ENCODE peak calls at places on chromosomes 7 and 10, in eight cellular contexts. One of them, this sample, is unnamed.
A peak's percentile ranks its signal among the peaks of the same experiment; 100 is the strongest.

GRCh38 chr7:32586291-32587221 is 91.3 kb downstream of the AVL9 start:
- DNase-seq in mammary epithelial cell: no peak
- DNase-seq in fibroblast of lung: peak; percentile 95
- DNase-seq in PC-9: no peak
- DNase-seq in keratinocyte: no peak
- DNase-seq in uterus: no peak
- DNase-seq in HCT116: no peak
- DNase-seq in brain microvascular endothelial cell: peak; percentile 96
- DNase-seq in this sample: peak; percentile 92

GRCh38 chr7:95899919-95900513 is 127.7 kb downstream of the DYNC1I1 start:
- DNase-seq in mammary epithelial cell: no peak
- DNase-seq in fibroblast of lung: no peak
- DNase-seq in PC-9: no peak
- DNase-seq in keratinocyte: no peak
- DNase-seq in uterus: no peak
- DNase-seq in HCT116: no peak
- DNase-seq in brain microvascular endothelial cell: no peak
- DNase-seq in this sample: no peak

GRCh38 chr7:68748934-68749695 is 849.2 kb upstream of the AUTS2 start:
- DNase-seq in mammary epithelial cell: no peak
- DNase-seq in fibroblast of lung: no peak
- DNase-seq in PC-9: no peak
- DNase-seq in keratinocyte: no peak
- DNase-seq in uterus: no peak
- DNase-seq in HCT116: no peak
- DNase-seq in brain microvascular endothelial cell: no peak
- DNase-seq in this sample: no peak

GRCh38 chr10:110165239-110165638 is 42.2 kb upstream of the MXI1 start:
- DNase-seq in mammary epithelial cell: no peak
- DNase-seq in fibroblast of lung: no peak
- DNase-seq in PC-9: no peak
- DNase-seq in keratinocyte: no peak
- DNase-seq in uterus: no peak
- DNase-seq in HCT116: no peak
- DNase-seq in brain microvascular endothelial cell: no peak
- DNase-seq in this sample: no peak

GRCh38 chr10:6944450-6944849 is 364.4 kb upstream of the PRKCQ start:
- DNase-seq in mammary epithelial cell: no peak
- DNase-seq in fibroblast of lung: no peak
- DNase-seq in PC-9: no peak
- DNase-seq in keratinocyte: no peak
- DNase-seq in uterus: no peak
- DNase-seq in HCT116: no peak
- DNase-seq in brain microvascular endothelial cell: no peak
- DNase-seq in this sample: no peak

GRCh38 chr7:106522691-106523090 is 138.3 kb downstream of the CCDC71L start:
- DNase-seq in mammary epithelial cell: no peak
- DNase-seq in fibroblast of lung: no peak
- DNase-seq in PC-9: no peak
- DNase-seq in keratinocyte: no peak
- DNase-seq in uterus: no peak
- DNase-seq in HCT116: no peak
- DNase-seq in brain microvascular endothelial cell: no peak
- DNase-seq in this sample: no peak

GRCh38 chr10:75431180-75432111 is at the start of gene LRMDA:
- DNase-seq in mammary epithelial cell: no peak
- DNase-seq in fibroblast of lung: no peak
- DNase-seq in PC-9: no peak
- DNase-seq in keratinocyte: no peak
- DNase-seq in uterus: peak; percentile 68
- DNase-seq in HCT116: no peak
- DNase-seq in brain microvascular endothelial cell: no peak
- DNase-seq in this sample: no peak

GRCh38 chr10:84177541-84178386 is 4.2 kb downstream of the GPR15LG start:
- DNase-seq in mammary epithelial cell: no peak
- DNase-seq in fibroblast of lung: no peak
- DNase-seq in PC-9: no peak
- DNase-seq in keratinocyte: no peak
- DNase-seq in uterus: no peak
- DNase-seq in HCT116: no peak
- DNase-seq in brain microvascular endothelial cell: no peak
- DNase-seq in this sample: no peak

GRCh38 chr7:129951076-129952011 is 1.4 kb downstream of the UBE2H start:
- DNase-seq in mammary epithelial cell: peak; percentile 33
- DNase-seq in fibroblast of lung: peak; percentile 33
- DNase-seq in PC-9: peak; percentile 41
- DNase-seq in keratinocyte: no peak
- DNase-seq in uterus: no peak
- DNase-seq in HCT116: no peak
- DNase-seq in brain microvascular endothelial cell: peak; percentile 11
- DNase-seq in this sample: peak; percentile 15

GRCh38 chr7:107978815-107979408 is 24.0 kb downstream of the LAMB1 start:
- DNase-seq in mammary epithelial cell: no peak
- DNase-seq in fibroblast of lung: no peak
- DNase-seq in PC-9: no peak
- DNase-seq in keratinocyte: no peak
- DNase-seq in uterus: no peak
- DNase-seq in HCT116: no peak
- DNase-seq in brain microvascular endothelial cell: no peak
- DNase-seq in this sample: no peak

GRCh38 chr10:44386546-44387052 is 1.7 kb upstream of the CXCL12 start:
- DNase-seq in mammary epithelial cell: peak; percentile 14
- DNase-seq in fibroblast of lung: peak; percentile 61
- DNase-seq in PC-9: no peak
- DNase-seq in keratinocyte: no peak
- DNase-seq in uterus: peak; percentile 78
- DNase-seq in HCT116: no peak
- DNase-seq in brain microvascular endothelial cell: peak; percentile 31
- DNase-seq in this sample: peak; percentile 49

GRCh38 chr7:42010751-42011150 is 226.3 kb downstream of the GLI3 start:
- DNase-seq in mammary epithelial cell: no peak
- DNase-seq in fibroblast of lung: peak; percentile 51
- DNase-seq in PC-9: no peak
- DNase-seq in keratinocyte: no peak
- DNase-seq in uterus: no peak
- DNase-seq in HCT116: no peak
- DNase-seq in brain microvascular endothelial cell: no peak
- DNase-seq in this sample: no peak

GRCh38 chr7:94047965-94048364 is 43.8 kb upstream of the BET1 start:
- DNase-seq in mammary epithelial cell: no peak
- DNase-seq in fibroblast of lung: no peak
- DNase-seq in PC-9: no peak
- DNase-seq in keratinocyte: no peak
- DNase-seq in uterus: no peak
- DNase-seq in HCT116: no peak
- DNase-seq in brain microvascular endothelial cell: no peak
- DNase-seq in this sample: no peak

GRCh38 chr10:88232978-88233537 is 350.1 kb downstream of the RNLS start:
- DNase-seq in mammary epithelial cell: no peak
- DNase-seq in fibroblast of lung: no peak
- DNase-seq in PC-9: no peak
- DNase-seq in keratinocyte: no peak
- DNase-seq in uterus: no peak
- DNase-seq in HCT116: no peak
- DNase-seq in brain microvascular endothelial cell: no peak
- DNase-seq in this sample: no peak

GRCh38 chr10:99560277-99561126 is 27.8 kb downstream of the NKX2-3 start:
- DNase-seq in mammary epithelial cell: peak; percentile 32
- DNase-seq in fibroblast of lung: peak; percentile 22
- DNase-seq in PC-9: no peak
- DNase-seq in keratinocyte: no peak
- DNase-seq in uterus: no peak
- DNase-seq in HCT116: peak; percentile 61
- DNase-seq in brain microvascular endothelial cell: peak; percentile 12
- DNase-seq in this sample: peak; percentile 68

GRCh38 chr7:78197447-78197846 is 398.9 kb downstream of the PHTF2 start:
- DNase-seq in mammary epithelial cell: no peak
- DNase-seq in fibroblast of lung: peak; percentile 44
- DNase-seq in PC-9: no peak
- DNase-seq in keratinocyte: no peak
- DNase-seq in uterus: no peak
- DNase-seq in HCT116: no peak
- DNase-seq in brain microvascular endothelial cell: peak; percentile 4
- DNase-seq in this sample: peak; percentile 52

GRCh38 chr10:71747808-71748523 is 25.4 kb downstream of the VSIR start:
- DNase-seq in mammary epithelial cell: no peak
- DNase-seq in fibroblast of lung: no peak
- DNase-seq in PC-9: no peak
- DNase-seq in keratinocyte: no peak
- DNase-seq in uterus: no peak
- DNase-seq in HCT116: no peak
- DNase-seq in brain microvascular endothelial cell: no peak
- DNase-seq in this sample: no peak

GRCh38 chr7:119515214-119515613 is 757.8 kb upstream of the KCND2 start:
- DNase-seq in mammary epithelial cell: no peak
- DNase-seq in fibroblast of lung: no peak
- DNase-seq in PC-9: no peak
- DNase-seq in keratinocyte: no peak
- DNase-seq in uterus: no peak
- DNase-seq in HCT116: no peak
- DNase-seq in brain microvascular endothelial cell: no peak
- DNase-seq in this sample: no peak

GRCh38 chr7:23710000-23710399 is at the start of gene STK31:
- DNase-seq in mammary epithelial cell: no peak
- DNase-seq in fibroblast of lung: no peak
- DNase-seq in PC-9: no peak
- DNase-seq in keratinocyte: no peak
- DNase-seq in uterus: no peak
- DNase-seq in HCT116: no peak
- DNase-seq in brain microvascular endothelial cell: no peak
- DNase-seq in this sample: no peak

GRCh38 chr7:148699024-148699771 is 495 bp downstream of the CUL1 start:
- DNase-seq in mammary epithelial cell: peak; percentile 64
- DNase-seq in fibroblast of lung: peak; percentile 56
- DNase-seq in PC-9: peak; percentile 52
- DNase-seq in keratinocyte: no peak
- DNase-seq in uterus: peak; percentile 60
- DNase-seq in HCT116: no peak
- DNase-seq in brain microvascular endothelial cell: no peak
- DNase-seq in this sample: peak; percentile 65

GRCh38 chr10:50862719-50863118 is 22.7 kb downstream of the A1CF start:
- DNase-seq in mammary epithelial cell: no peak
- DNase-seq in fibroblast of lung: no peak
- DNase-seq in PC-9: no peak
- DNase-seq in keratinocyte: no peak
- DNase-seq in uterus: no peak
- DNase-seq in HCT116: no peak
- DNase-seq in brain microvascular endothelial cell: no peak
- DNase-seq in this sample: no peak

GRCh38 chr7:2719007-2719406 is 31.0 kb downstream of the AMZ1 start:
- DNase-seq in mammary epithelial cell: no peak
- DNase-seq in fibroblast of lung: no peak
- DNase-seq in PC-9: no peak
- DNase-seq in keratinocyte: no peak
- DNase-seq in uterus: no peak
- DNase-seq in HCT116: no peak
- DNase-seq in brain microvascular endothelial cell: no peak
- DNase-seq in this sample: peak; percentile 49

GRCh38 chr7:96985992-96986391 is 19.4 kb upstream of the DLX6 start:
- DNase-seq in mammary epithelial cell: no peak
- DNase-seq in fibroblast of lung: no peak
- DNase-seq in PC-9: no peak
- DNase-seq in keratinocyte: no peak
- DNase-seq in uterus: no peak
- DNase-seq in HCT116: no peak
- DNase-seq in brain microvascular endothelial cell: no peak
- DNase-seq in this sample: no peak

GRCh38 chr10:15370741-15371701 is at the start of gene FAM171A1:
- DNase-seq in mammary epithelial cell: peak; percentile 56
- DNase-seq in fibroblast of lung: peak; percentile 52
- DNase-seq in PC-9: no peak
- DNase-seq in keratinocyte: no peak
- DNase-seq in uterus: peak; percentile 51
- DNase-seq in HCT116: no peak
- DNase-seq in brain microvascular endothelial cell: no peak
- DNase-seq in this sample: peak; percentile 76

GRCh38 chr7:35630024-35630423 is 64.9 kb downstream of the HERPUD2 start:
- DNase-seq in mammary epithelial cell: no peak
- DNase-seq in fibroblast of lung: no peak
- DNase-seq in PC-9: no peak
- DNase-seq in keratinocyte: no peak
- DNase-seq in uterus: no peak
- DNase-seq in HCT116: no peak
- DNase-seq in brain microvascular endothelial cell: no peak
- DNase-seq in this sample: no peak

GRCh38 chr10:69437321-69438259 is 13.7 kb upstream of the TSPAN15 start:
- DNase-seq in mammary epithelial cell: no peak
- DNase-seq in fibroblast of lung: no peak
- DNase-seq in PC-9: peak; percentile 67
- DNase-seq in keratinocyte: no peak
- DNase-seq in uterus: no peak
- DNase-seq in HCT116: no peak
- DNase-seq in brain microvascular endothelial cell: no peak
- DNase-seq in this sample: no peak
- H3K27me3 ChIP-seq in mammary epithelial cell: no peaks in the 10 kb centered on the region
- H3K27me3 ChIP-seq in fibroblast of lung: peaks cover 5% of the 10 kb centered on the region
- H3K27me3 ChIP-seq in PC-9: no peaks in the 10 kb centered on the region
- H3K27me3 ChIP-seq in keratinocyte: no peaks in the 10 kb centered on the region
- H3K27me3 ChIP-seq in uterus: no peaks in the 10 kb centered on the region
- H3K27me3 ChIP-seq in HCT116: no peaks in the 10 kb centered on the region
- H3K27me3 ChIP-seq in brain microvascular endothelial cell: no peaks in the 10 kb centered on the region
- H3K27me3 ChIP-seq in this sample: no peaks in the 10 kb centered on the region

GRCh38 chr7:37405603-37406122 is 43.0 kb downstream of the ELMO1 start:
- DNase-seq in mammary epithelial cell: no peak
- DNase-seq in fibroblast of lung: no peak
- DNase-seq in PC-9: no peak
- DNase-seq in keratinocyte: no peak
- DNase-seq in uterus: peak; percentile 30
- DNase-seq in HCT116: no peak
- DNase-seq in brain microvascular endothelial cell: no peak
- DNase-seq in this sample: no peak
- H3K4me3 ChIP-seq in mammary epithelial cell: no peak overlapping the region
- H3K4me3 ChIP-seq in fibroblast of lung: no peak overlapping the region
- H3K4me3 ChIP-seq in PC-9: no peak overlapping the region
- H3K4me3 ChIP-seq in keratinocyte: no peak overlapping the region
- H3K4me3 ChIP-seq in uterus: no peak overlapping the region
- H3K4me3 ChIP-seq in HCT116: no peak overlapping the region
- H3K4me3 ChIP-seq in brain microvascular endothelial cell: no peak overlapping the region
- H3K4me3 ChIP-seq in this sample: no peak overlapping the region

GRCh38 chr7:516216-516605 is 3.4 kb downstream of the PDGFA start:
- DNase-seq in mammary epithelial cell: no peak
- DNase-seq in fibroblast of lung: no peak
- DNase-seq in PC-9: no peak
- DNase-seq in keratinocyte: no peak
- DNase-seq in uterus: no peak
- DNase-seq in HCT116: no peak
- DNase-seq in brain microvascular endothelial cell: no peak
- DNase-seq in this sample: no peak
- H3K27me3 ChIP-seq in mammary epithelial cell: no peaks in the 10 kb centered on the region
- H3K27me3 ChIP-seq in fibroblast of lung: peaks cover 8% of the 10 kb centered on the region
- H3K27me3 ChIP-seq in PC-9: no peaks in the 10 kb centered on the region
- H3K27me3 ChIP-seq in keratinocyte: peaks cover 8% of the 10 kb centered on the region
- H3K27me3 ChIP-seq in uterus: no peaks in the 10 kb centered on the region
- H3K27me3 ChIP-seq in HCT116: no peaks in the 10 kb centered on the region
- H3K27me3 ChIP-seq in brain microvascular endothelial cell: peaks cover 1% of the 10 kb centered on the region
- H3K27me3 ChIP-seq in this sample: peaks cover 37% of the 10 kb centered on the region

DNA sequence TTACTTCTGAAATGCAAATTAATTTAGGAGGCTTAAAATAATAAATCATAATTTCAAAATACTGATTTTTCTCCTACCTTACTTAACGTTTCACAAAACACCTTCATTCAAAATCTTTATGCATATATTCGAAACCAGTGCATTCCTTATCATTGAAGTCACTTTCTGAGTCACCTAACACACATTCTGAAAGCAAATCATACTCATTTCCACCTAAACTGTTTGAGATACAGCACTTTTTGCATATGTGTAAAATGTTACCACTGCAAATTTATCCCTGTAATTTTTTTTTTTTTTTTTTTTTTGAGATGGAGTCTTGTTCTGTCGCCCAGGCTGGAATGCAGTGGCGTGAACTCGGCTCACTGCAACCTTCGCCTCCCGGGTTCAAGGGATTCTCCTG is 15.7 kb downstream of the PPP3CB start:
- DNase-seq in mammary epithelial cell: peak; percentile 54
- DNase-seq in fibroblast of lung: peak; percentile 81
- DNase-seq in PC-9: peak; percentile 61
- DNase-seq in keratinocyte: peak; percentile 23
- DNase-seq in uterus: no peak
- DNase-seq in HCT116: no peak
- DNase-seq in brain microvascular endothelial cell: no peak
- DNase-seq in this sample: no peak
- H3K4me3 ChIP-seq in mammary epithelial cell: no peak overlapping the region
- H3K4me3 ChIP-seq in fibroblast of lung: no peak overlapping the region
- H3K4me3 ChIP-seq in PC-9: no peak overlapping the region
- H3K4me3 ChIP-seq in keratinocyte: no peak overlapping the region
- H3K4me3 ChIP-seq in uterus: no peak overlapping the region
- H3K4me3 ChIP-seq in HCT116: no peak overlapping the region
- H3K4me3 ChIP-seq in brain microvascular endothelial cell: no peak overlapping the region
- H3K4me3 ChIP-seq in this sample: no peak overlapping the region

This sample was measured in A673.